ENCODE peak calls at places on chromosomes 6 and 20, in four cellular contexts. G is nucleus accumbens, X is Caki2, J is substantia nigra. R is an unnamed sample.

GRCh38 chr6:15443119-15443518 is 197.2 kb downstream of the JARID2 start:
- DNase-seq in G (no peak), X (peak), J (no peak), R (no peak)

GRCh38 chr6:20708367-20709124 is 174.3 kb downstream of the CDKAL1 start:
- DNase-seq in X (no peak), J (no peak), G (no peak), R (no peak)

GRCh38 chr20:24766826-24767622 is 182.0 kb upstream of the CST7 start:
- DNase-seq in J (no peak), G (no peak), X (no peak), R (no peak)

GRCh38 chr6:73353636-73354388 is at the start of gene DPPA5:
- DNase-seq in X (no peak), G (no peak), J (no peak), R (no peak)

GRCh38 chr20:44134897-44135810 is 51.8 kb downstream of the JPH2 start:
- DNase-seq in G (no peak), X (no peak), J (no peak), R (no peak)

GRCh38 chr20:430091-430999 is 22.2 kb downstream of the RBCK1 start:
- DNase-seq in G (no peak), X (no peak), J (no peak), R (no peak)

GRCh38 chr6:110826236-110827129 is 11.2 kb upstream of the CDK19 start:
- DNase-seq in X (no peak), G (no peak), J (no peak), R (no peak)

GRCh38 chr6:160022793-160023192 is 53.9 kb downstream of the IGF2R start:
- DNase-seq in G (no peak), X (no peak), J (no peak), R (no peak)

GRCh38 chr6:138523347-138524210 is 24.3 kb upstream of the NHSL1 start:
- DNase-seq in X (no peak), J (no peak), G (no peak), R (no peak)

GRCh38 chr6:13635948-13636658 is 21.0 kb downstream of the NOL7 start:
- DNase-seq in X (no peak), G (no peak), J (no peak), R (no peak)

GRCh38 chr6:138476116-138476515 is 23.2 kb downstream of the NHSL1 start:
- DNase-seq in G (no peak), X (no peak), J (no peak), R (no peak)

GRCh38 chr6:152432758-152433157 is 204.4 kb downstream of the SYNE1 start:
- DNase-seq in G (no peak), J (no peak), X (no peak), R (no peak)

GRCh38 chr6:30378290-30378937 is 33.5 kb downstream of the RPP21 start:
- DNase-seq in X (peak), G (no peak), J (no peak), R (no peak)

GRCh38 chr6:44149369-44150012 is 9.1 kb upstream of the CAPN11 start:
- DNase-seq in G (no peak), J (no peak), X (no peak), R (no peak)

GRCh38 chr6:46022110-46022948 is 6.7 kb upstream of the CLIC5 start:
- DNase-seq in X (no peak), J (no peak), G (no peak), R (no peak)

GRCh38 chr6:138600726-138601125 is 101.4 kb upstream of the NHSL1 start:
- DNase-seq in G (no peak), X (no peak), J (no peak), R (no peak)

GRCh38 chr6:116405663-116406329 is 35.0 kb downstream of the DSE start:
- DNase-seq in X (no peak), J (no peak), G (no peak), R (no peak)

GRCh38 chr6:29376003-29376402 is 912 bp upstream of the OR12D3 start:
- DNase-seq in J (no peak), X (no peak), G (no peak), R (no peak)

GRCh38 chr6:138044458-138044857 is 62.8 kb downstream of the PERP start:
- DNase-seq in X (no peak), J (no peak), G (no peak), R (no peak)

GRCh38 chr20:373171-373890 is 7.2 kb upstream of the TRIB3 start:
- DNase-seq in X (peak), J (no peak), G (no peak), R (no peak)

GRCh38 chr6:46583081-46583480 is 69.5 kb downstream of the CYP39A1 start:
- DNase-seq in X (peak), J (no peak), G (no peak), R (no peak)

GRCh38 chr6:98946877-98947410 is 802 bp downstream of the FBXL4 start:
- DNase-seq in J (no peak), X (peak), G (no peak), R (no peak)

GRCh38 chr6:145073811-145074210 is 661.5 kb downstream of the EPM2A start:
- DNase-seq in J (no peak), G (no peak), X (no peak), R (no peak)

GRCh38 chr6:145929037-145929633 is 35.0 kb downstream of the SHPRH start:
- DNase-seq in J (no peak), X (peak), G (no peak), R (no peak)

GRCh38 chr20:10388571-10388970 is 45.5 kb downstream of the MKKS start:
- DNase-seq in X (no peak), J (no peak), G (no peak), R (no peak)

GRCh38 chr6:78570044-78570443 is 297.3 kb upstream of the IRAK1BP1 start:
- DNase-seq in G (no peak), X (no peak), J (no peak), R (no peak)

GRCh38 chr6:149854532-149854931 is 9.6 kb downstream of the LRP11 start:
- DNase-seq in J (no peak), G (no peak), X (no peak), R (no peak)

GRCh38 chr6:35360349-35361138 is 18.2 kb downstream of the PPARD start:
- DNase-seq in X (no peak), G (peak), J (peak), R (no peak)

GRCh38 chr20:20658123-20658522 is 54.3 kb downstream of the RALGAPA2 start:
- DNase-seq in J (no peak), G (no peak), X (no peak), R (no peak)

GRCh38 chr6:155765275-155766194 is 309.9 kb upstream of the NOX3 start:
- DNase-seq in G (no peak), J (no peak), X (no peak), R (no peak)

GRCh38 chr6:64254558-64254957 is 619.0 kb downstream of the PHF3 start:
- DNase-seq in J (no peak), X (no peak), G (no peak), R (no peak)

R was measured in neural crest cell.